ENCODE peak calls at places on chromosomes 5 and 9, in seven cellular contexts. Z is HTR-8/SVneo; S is GM13977; L is MCF 10A; G is cardiac muscle cell; P is BJ; X is stimulated activated CD4-positive, alpha-beta T cell treated with anti-CD3 and anti-CD28 coated beads, Interleukin-2, amount 100 ng/mL, for 24 hours. D is an unnamed sample.

GRCh38 chr5:100634937-100635336 is 99.8 kb downstream of the FAM174A start:
- DNase-seq in Z (no peak), S (no peak), L (peak; percentile 34), G (no peak), P (no peak), X (no peak), D (no peak)

GRCh38 chr9:130267930-130268329 is 2.4 kb downstream of the HMCN2 start:
- DNase-seq in Z (no peak), S (no peak), L (no peak), G (no peak), P (no peak), X (no peak), D (no peak)

GRCh38 chr5:133612021-133612860 is at the start of gene FSTL4:
- DNase-seq in Z (no peak), S (peak; percentile 59), L (no peak), G (no peak), P (no peak), X (peak; percentile 36), D (peak; percentile 32)

GRCh38 chr9:20540169-20540863 is 82.0 kb downstream of the MLLT3 start:
- DNase-seq in Z (no peak), S (no peak), L (no peak), G (no peak), P (no peak), X (no peak), D (no peak)

GRCh38 chr9:34522091-34522887 is 501 bp downstream of the ENHO start:
- DNase-seq in Z (no peak), S (no peak), L (no peak), G (no peak), P (no peak), X (no peak), D (no peak)

GRCh38 chr5:42021119-42021518 is 96.0 kb downstream of the FBXO4 start:
- DNase-seq in Z (no peak), S (no peak), L (peak; percentile 3), G (peak; percentile 6), P (no peak), X (no peak), D (no peak)

GRCh38 chr9:8816361-8816760 is 1016.8 kb upstream of the DMAC1 start:
- DNase-seq in Z (no peak), S (no peak), L (no peak), G (peak; percentile 12), P (no peak), X (no peak), D (no peak)

GRCh38 chr9:6413365-6414263 is 615 bp downstream of the UHRF2 start:
- DNase-seq in Z (no peak), S (peak; percentile 33), L (peak; percentile 35), G (no peak), P (no peak), X (peak; percentile 50), D (peak; percentile 30)

GRCh38 chr9:134993416-134993815 is 75.7 kb upstream of the FCN1 start:
- DNase-seq in Z (no peak), S (no peak), L (no peak), G (no peak), P (no peak), X (no peak), D (no peak)

GRCh38 chr5:150297934-150298595 is 4.6 kb downstream of the ARSI start:
- DNase-seq in Z (no peak), S (no peak), L (no peak), G (no peak), P (no peak), X (no peak), D (no peak)

GRCh38 chr5:132543472-132544201 is at the start of gene IL5:
- DNase-seq in Z (no peak), S (no peak), L (no peak), G (no peak), P (no peak), X (no peak), D (no peak)

GRCh38 chr5:16437974-16438373 is 27.6 kb downstream of the ZNF622 start:
- DNase-seq in Z (peak; percentile 38), S (no peak), L (peak; percentile 27), G (peak; percentile 9), P (no peak), X (no peak), D (no peak)

GRCh38 chr9:123453904-123454321 is 97.9 kb downstream of the CRB2 start:
- DNase-seq in Z (no peak), S (no peak), L (no peak), G (peak; percentile 68), P (no peak), X (no peak), D (no peak)

GRCh38 chr9:75385236-75385635 is 296.9 kb downstream of the OSTF1 start:
- DNase-seq in Z (no peak), S (no peak), L (no peak), G (no peak), P (no peak), X (no peak), D (no peak)

GRCh38 chr9:76773051-76773450 is 8.8 kb downstream of the PCA3 start:
- DNase-seq in Z (no peak), S (no peak), L (no peak), G (peak; percentile 13), P (peak; percentile 23), X (no peak), D (no peak)

GRCh38 chr5:88683506-88684135 is 199.4 kb downstream of the MEF2C start:
- DNase-seq in Z (peak; percentile 26), S (no peak), L (no peak), G (no peak), P (no peak), X (no peak), D (no peak)

GRCh38 chr5:94245608-94246007 is 372.8 kb downstream of the KIAA0825 start:
- DNase-seq in Z (no peak), S (no peak), L (no peak), G (peak; percentile 7), P (no peak), X (no peak), D (no peak)

GRCh38 chr5:117973785-117974184 is 1014.6 kb downstream of the DTWD2 start:
- DNase-seq in Z (no peak), S (no peak), L (no peak), G (no peak), P (no peak), X (no peak), D (no peak)

GRCh38 chr5:142614054-142614453 is 71.8 kb downstream of the FGF1 start:
- DNase-seq in Z (no peak), S (no peak), L (no peak), G (no peak), P (no peak), X (no peak), D (no peak)

GRCh38 chr5:1105350-1106265 is 6.3 kb downstream of the SLC12A7 start:
- DNase-seq in Z (no peak), S (peak; percentile 68), L (no peak), G (no peak), P (no peak), X (peak; percentile 45), D (peak; percentile 55)

GRCh38 chr9:72509635-72510034 is 11.8 kb upstream of the TMC1 start:
- DNase-seq in Z (no peak), S (peak; percentile 59), L (peak; percentile 17), G (peak; percentile 41), P (no peak), X (no peak), D (no peak)

GRCh38 chr5:93578813-93579560 is 2.0 kb downstream of the NR2F1-AS1 start:
- DNase-seq in Z (peak; percentile 30), S (peak; percentile 24), L (no peak), G (peak; percentile 85), P (no peak), X (no peak), D (no peak)

D was measured in stimulated activated naive B cell treated with anti-CD40 and anti-IgM and Interleukin-4, amounts not matched to agents 10 μg/mL and 1 μg/mL and 100 μg/mL, for 72 hours.